ENCODE peak calls at places on chromosomes 7 and 10, in ten cellular contexts. X, U, I, Y, A, P, O, S, E and M are unnamed samples.

GRCh38 chr7:123604739-123605138 is 3.1 kb downstream of the ASB15 start:
- DNase-seq in X (no peak), U (no peak), I (no peak), Y (no peak), A (no peak), P (peak; percentile 25), O (no peak), S (no peak), E (no peak), M (no peak)

GRCh38 chr10:98456043-98456570 is 9.4 kb upstream of the HPS1 start:
- DNase-seq in X (no peak), U (no peak), I (no peak), Y (no peak), A (no peak), P (no peak), O (no peak), S (no peak), E (no peak), M (no peak)

GRCh38 chr7:135678612-135679575 is 16.6 kb downstream of the STMP1 start:
- DNase-seq in X (peak; percentile 61), U (no peak), I (peak; percentile 52), Y (no peak), A (peak; percentile 78), P (peak; percentile 80), O (no peak), S (peak; percentile 57), E (no peak), M (no peak)

GRCh38 chr10:80410578-80411145 is 2.3 kb downstream of the PRXL2A start:
- DNase-seq in X (no peak), U (no peak), I (no peak), Y (no peak), A (no peak), P (peak; percentile 36), O (no peak), S (no peak), E (no peak), M (no peak)

GRCh38 chr10:22927661-22928403 is at the start of gene ARMC3:
- DNase-seq in X (no peak), U (peak; percentile 81), I (peak; percentile 11), Y (no peak), A (peak; percentile 8), P (peak; percentile 49), O (no peak), S (peak; percentile 41), E (peak; percentile 77), M (peak; percentile 96)

GRCh38 chr7:134890246-134891240 is 95.8 kb upstream of the AGBL3 start:
- DNase-seq in X (no peak), U (no peak), I (peak; percentile 74), Y (no peak), A (peak; percentile 90), P (peak; percentile 72), O (no peak), S (peak; percentile 56), E (no peak), M (peak; percentile 32)

GRCh38 chr10:2049560-2049959 is 312.2 kb upstream of the ADARB2 start:
- DNase-seq in X (no peak), U (no peak), I (no peak), Y (no peak), A (no peak), P (no peak), O (no peak), S (no peak), E (no peak), M (no peak)

GRCh38 chr7:47817922-47818321 is 130.3 kb downstream of the PKD1L1 start:
- DNase-seq in X (no peak), U (no peak), I (peak; percentile 65), Y (no peak), A (no peak), P (peak; percentile 66), O (no peak), S (no peak), E (no peak), M (no peak)

GRCh38 chr10:22958338-22958737 is 30.5 kb downstream of the ARMC3 start:
- DNase-seq in X (no peak), U (no peak), I (peak; percentile 2), Y (no peak), A (peak; percentile 47), P (peak; percentile 66), O (no peak), S (no peak), E (no peak), M (no peak)

GRCh38 chr7:24307294-24307693 is 23.3 kb downstream of the NPY start:
- DNase-seq in X (no peak), U (no peak), I (no peak), Y (no peak), A (no peak), P (no peak), O (no peak), S (no peak), E (no peak), M (no peak)